ENCODE peak calls at places on chromosome 2, in ten cellular contexts. E, K, R, X, J, S, Q, T, B and V are unnamed samples.
A peak's percentile ranks its signal among the peaks of the same experiment; 100 is the strongest.

GRCh38 chr2:73112026-73112912 is 479 bp downstream of the RAB11FIP5 start:
- DNase-seq in T (peak; percentile 69), X (peak; percentile 60), J (peak; percentile 13), K (peak; percentile 22), E (peak; percentile 29), S (no peak), Q (peak; percentile 38), B (peak; percentile 40), R (no peak), V (peak; percentile 56)

GRCh38 chr2:117359266-117359970 is 455.1 kb upstream of the DDX18 start:
- DNase-seq in S (no peak), Q (no peak), R (no peak), T (peak; percentile 6), J (no peak), E (no peak), B (peak; percentile 54), X (no peak), K (no peak), V (no peak)

GRCh38 chr2:68726608-68727367 is 7.8 kb upstream of the ARHGAP25 start:
- DNase-seq in S (no peak), E (peak; percentile 70), B (no peak), J (no peak), T (no peak), K (no peak), X (no peak), R (no peak), Q (no peak), V (peak; percentile 60)

GRCh38 chr2:32064021-32064678 is 794 bp downstream of the SPAST start:
- DNase-seq in T (no peak), X (no peak), E (peak; percentile 17), R (no peak), S (no peak), B (peak; percentile 14), J (no peak), K (no peak), Q (peak; percentile 1), V (peak; percentile 31)

GRCh38 chr2:59395119-59395518 is 1154.0 kb upstream of the FANCL start:
- DNase-seq in K (no peak), X (no peak), T (peak; percentile 33), S (no peak), E (no peak), Q (no peak), B (no peak), J (no peak), R (no peak), V (no peak)

GRCh38 chr2:10659898-10660568 is 29.7 kb downstream of the NOL10 start:
- DNase-seq in K (peak; percentile 48), B (peak; percentile 77), Q (peak; percentile 89), S (no peak), E (peak; percentile 56), T (peak; percentile 63), J (peak; percentile 89), X (peak; percentile 75), R (peak; percentile 19), V (no peak)

GRCh38 chr2:109396338-109397180 is 217.2 kb downstream of the SEPTIN10 start:
- DNase-seq in B (peak; percentile 36), K (no peak), T (peak; percentile 37), Q (peak; percentile 12), J (no peak), X (no peak), E (no peak), R (no peak), S (no peak), V (peak; percentile 35)

GRCh38 chr2:160394153-160394552 is 99.5 kb downstream of the RBMS1 start:
- DNase-seq in Q (no peak), X (no peak), S (no peak), K (no peak), J (no peak), R (no peak), T (no peak), E (no peak), B (no peak), V (peak; percentile 31)

GRCh38 chr2:241063587-241063986 is 38.5 kb downstream of the MTERF4 start:
- DNase-seq in B (peak; percentile 35), Q (no peak), X (no peak), T (peak; percentile 29), S (no peak), K (no peak), R (no peak), J (no peak), E (no peak), V (peak; percentile 32)
- TF ChIP-seq CTCF in B (no peak), Q (peak; percentile 3), X (no peak), T (no peak), S (peak; percentile 6), K (peak; percentile 58), R (no peak), J (no peak), E (no peak), V (no peak)

GRCh38 chr2:20100711-20101110 is 49.3 kb upstream of the LAPTM4A start:
- DNase-seq in B (no peak), R (no peak), X (no peak), S (no peak), Q (no peak), K (no peak), J (no peak), T (no peak), E (no peak), V (no peak)

GRCh38 chr2:20106746-20107145 is 55.3 kb upstream of the LAPTM4A start:
- DNase-seq in R (no peak), J (no peak), B (peak; percentile 45), S (no peak), X (peak; percentile 82), E (peak; percentile 56), Q (peak; percentile 39), K (no peak), T (peak; percentile 88), V (no peak)

GRCh38 chr2:20099780-20100179 is 48.4 kb upstream of the LAPTM4A start:
- DNase-seq in R (no peak), T (peak; percentile 29), Q (no peak), B (no peak), K (no peak), S (no peak), X (no peak), J (no peak), E (no peak), V (no peak)

GRCh38 chr2:20104900-20105545 is 53.6 kb upstream of the LAPTM4A start:
- DNase-seq in B (no peak), S (no peak), T (no peak), J (no peak), E (no peak), K (no peak), Q (no peak), R (no peak), X (no peak), V (no peak)

DNA sequence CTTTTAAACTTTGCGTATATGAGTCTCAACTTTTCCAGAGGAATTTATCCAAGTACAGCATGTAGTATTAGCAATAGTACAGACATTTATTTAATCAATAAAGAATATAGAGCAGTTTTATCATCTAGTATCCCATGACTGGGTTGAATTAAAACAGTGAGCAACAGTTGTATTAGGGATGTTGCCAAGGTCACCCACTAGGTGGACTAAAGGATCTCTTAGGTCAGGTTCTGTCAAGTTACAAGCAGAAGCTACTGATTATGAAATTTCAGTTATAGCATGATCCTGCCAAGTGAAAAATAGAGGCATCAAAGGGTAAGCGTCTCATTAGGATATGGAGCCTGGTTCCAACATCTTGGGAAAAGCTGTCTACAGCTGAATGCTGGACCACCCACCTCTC is 52.1 kb upstream of the LAPTM4A start:
- DNase-seq in E (no peak), Q (peak; percentile 50), B (peak; percentile 65), S (no peak), R (no peak), K (peak; percentile 65), X (no peak), J (peak; percentile 49), T (peak; percentile 30), V (no peak)
- TF ChIP-seq CTCF in E (peak; percentile 32), Q (peak; percentile 29), B (peak; percentile 50), S (peak; percentile 56), R (no peak), K (peak; percentile 75), X (no peak), J (peak; percentile 73), T (peak; percentile 49), V (no peak)

GRCh38 chr2:1584051-1584531 is 160.2 kb downstream of the PXDN start:
- DNase-seq in R (no peak), K (no peak), B (no peak), S (no peak), J (no peak), E (no peak), T (no peak), X (no peak), Q (no peak), V (no peak)

GRCh38 chr2:1585635-1586034 is 158.7 kb downstream of the PXDN start:
- DNase-seq in B (no peak), E (no peak), K (no peak), R (no peak), J (no peak), T (no peak), X (no peak), Q (no peak), S (no peak), V (no peak)

GRCh38 chr2:1582891-1583341 is 161.4 kb downstream of the PXDN start:
- DNase-seq in Q (no peak), K (no peak), T (no peak), X (no peak), S (no peak), B (no peak), E (no peak), R (no peak), J (no peak), V (no peak)

GRCh38 chr2:1586251-1586945 is 157.9 kb downstream of the PXDN start:
- DNase-seq in K (no peak), B (no peak), R (no peak), S (no peak), J (no peak), T (no peak), Q (no peak), E (no peak), X (no peak), V (no peak)

GRCh38 chr2:1584691-1585485 is 159.4 kb downstream of the PXDN start:
- DNase-seq in X (no peak), E (no peak), B (peak; percentile 34), S (no peak), Q (no peak), R (no peak), T (no peak), K (no peak), J (peak; percentile 5), V (no peak)
- TF ChIP-seq CTCF in X (no peak), E (no peak), B (peak; percentile 34), S (peak; percentile 47), Q (peak; percentile 25), R (no peak), T (no peak), K (no peak), J (peak; percentile 48), V (no peak)

GRCh38 chr2:48567671-48568070 is 37.7 kb downstream of the STON1 start:
- DNase-seq in X (no peak), E (no peak), T (no peak), S (no peak), R (no peak), B (no peak), K (no peak), J (no peak), Q (peak; percentile 21), V (no peak)

GRCh38 chr2:48562281-48562680 is 32.3 kb downstream of the STON1 start:
- DNase-seq in R (no peak), B (no peak), E (no peak), X (no peak), K (no peak), T (no peak), J (no peak), S (no peak), Q (no peak), V (no peak)

GRCh38 chr2:48569433-48569832 is 39.5 kb downstream of the STON1 start:
- DNase-seq in B (no peak), J (peak; percentile 29), K (no peak), X (no peak), Q (peak; percentile 40), R (no peak), S (no peak), T (no peak), E (no peak), V (no peak)

GRCh38 chr2:48568551-48568950 is 38.6 kb downstream of the STON1 start:
- DNase-seq in R (no peak), T (no peak), E (no peak), B (no peak), S (no peak), J (no peak), Q (peak; percentile 68), X (no peak), K (no peak), V (no peak)

GRCh38 chr2:48566582-48566981 is 36.6 kb downstream of the STON1 start:
- DNase-seq in B (no peak), S (no peak), X (no peak), K (peak; percentile 29), Q (peak; percentile 22), E (no peak), J (peak; percentile 11), T (peak; percentile 48), R (no peak), V (no peak)
- TF ChIP-seq CTCF in B (no peak), S (peak; percentile 63), X (no peak), K (peak; percentile 56), Q (peak; percentile 36), E (no peak), J (peak; percentile 66), T (peak; percentile 38), R (peak; percentile 28), V (no peak)